ENCODE peak calls at places on chromosome 20, in five cellular contexts. Q is SK-N-SH, E is HepG2, X is HEK293T, R is GM12878. V is an unnamed sample.

GRCh38 chr20:33653218-33653899 is 8.8 kb upstream of the C20orf144 start:
- DNase-seq in E (peak), R (no peak), Q (peak), X (peak), V (peak)

GRCh38 chr20:9400371-9401025 is 113.9 kb upstream of the LAMP5 start:
- DNase-seq in Q (no peak), E (no peak), X (no peak), R (no peak), V (no peak)

GRCh38 chr20:9323622-9324021 is 190.8 kb upstream of the LAMP5 start:
- DNase-seq in R (no peak), X (peak), E (peak), Q (peak), V (no peak)

GRCh38 chr20:50073500-50073899 is 39.5 kb downstream of the UBE2V1 start:
- DNase-seq in R (no peak), X (no peak), E (no peak), Q (no peak), V (no peak)

GRCh38 chr20:4875578-4876067 is 125.7 kb downstream of the SLC23A2 start:
- DNase-seq in E (no peak), X (no peak), R (peak), Q (no peak), V (no peak)

GRCh38 chr20:2619961-2620595 is 32.4 kb upstream of the NOP56 start:
- DNase-seq in R (no peak), Q (no peak), E (peak), X (no peak), V (no peak)

GRCh38 chr20:47843886-47844567 is 58.7 kb upstream of the SULF2 start:
- DNase-seq in X (no peak), R (no peak), E (peak), Q (no peak), V (no peak)

GRCh38 chr20:49656304-49656703 is 57.4 kb downstream of the B4GALT5 start:
- DNase-seq in Q (no peak), E (no peak), R (no peak), X (no peak), V (no peak)

GRCh38 chr20:38304845-38305447 is 990 bp downstream of the BPI start:
- DNase-seq in R (no peak), X (peak), E (peak), Q (peak), V (peak)

GRCh38 chr20:8536219-8536618 is 404.2 kb downstream of the PLCB1 start:
- DNase-seq in Q (no peak), R (no peak), E (no peak), X (no peak), V (no peak)

GRCh38 chr20:44642203-44643153 is 9.0 kb downstream of the ADA start:
- DNase-seq in R (peak), Q (peak), E (peak), X (peak), V (peak)

GRCh38 chr20:51818479-51819008 is 16.2 kb upstream of the SALL4 start:
- DNase-seq in E (no peak), X (no peak), Q (no peak), R (no peak), V (no peak)

GRCh38 chr20:9551808-9552550 is 37.6 kb downstream of the LAMP5 start:
- DNase-seq in Q (no peak), X (no peak), R (no peak), E (no peak), V (no peak)

GRCh38 chr20:19756756-19757486 is 1.1 kb upstream of the RIN2 start:
- DNase-seq in E (no peak), X (no peak), R (no peak), Q (no peak), V (no peak)

GRCh38 chr20:31680286-31681127 is 42.2 kb downstream of the BCL2L1 start:
- DNase-seq in X (no peak), Q (no peak), E (no peak), R (no peak), V (no peak)

GRCh38 chr20:45798935-45799642 is 7.3 kb downstream of the DNTTIP1 start:
- DNase-seq in X (peak), E (peak), R (no peak), Q (peak), V (peak)

GRCh38 chr20:41003143-41003932 is 25.3 kb upstream of the TOP1 start:
- DNase-seq in E (peak), R (no peak), Q (no peak), X (no peak), V (peak)

GRCh38 chr20:3927486-3928291 is 38.5 kb downstream of the PANK2 start:
- DNase-seq in R (no peak), X (no peak), E (no peak), Q (no peak), V (no peak)

GRCh38 chr20:4820833-4821518 is 99.3 kb downstream of the PRND start:
- DNase-seq in X (no peak), R (no peak), E (no peak), Q (no peak), V (no peak)

GRCh38 chr20:44800398-44801046 is 9.8 kb downstream of the RIMS4 start:
- DNase-seq in Q (peak), E (peak), X (no peak), R (no peak), V (peak)

GRCh38 chr20:57658447-57659130 is 38.4 kb upstream of the ZBP1 start:
- DNase-seq in Q (peak), X (no peak), R (no peak), E (no peak), V (no peak)

GRCh38 chr20:60477958-60478357 is 519.7 kb downstream of the CDH26 start:
- DNase-seq in E (no peak), X (no peak), R (no peak), Q (no peak), V (no peak)

GRCh38 chr20:38057351-38057972 is 23.9 kb downstream of the RPRD1B start:
- DNase-seq in X (peak), E (peak), Q (peak), R (no peak), V (peak)

GRCh38 chr20:10328897-10329255 is 105.1 kb downstream of the MKKS start:
- DNase-seq in X (no peak), E (no peak), R (no peak), Q (no peak), V (no peak)

GRCh38 chr20:41373851-41374567 is 7.4 kb upstream of the EMILIN3 start:
- DNase-seq in X (no peak), R (no peak), E (no peak), Q (peak), V (no peak)

GRCh38 chr20:19602660-19603389 is 155.2 kb upstream of the RIN2 start:
- DNase-seq in E (no peak), Q (no peak), X (no peak), R (no peak), V (no peak)

GRCh38 chr20:23159256-23159922 is 73.3 kb upstream of the CD93 start:
- DNase-seq in Q (no peak), E (no peak), X (no peak), R (no peak), V (no peak)

GRCh38 chr20:13147971-13148370 is 73.1 kb upstream of the ISM1 start:
- DNase-seq in E (no peak), R (no peak), X (no peak), Q (no peak), V (no peak)

GRCh38 chr20:6768228-6769185 is 1.0 kb downstream of the BMP2 start:
- DNase-seq in E (no peak), R (no peak), Q (peak), X (no peak), V (no peak)

GRCh38 chr20:44336086-44336485 is 757 bp upstream of the R3HDML start:
- DNase-seq in Q (peak), R (no peak), E (peak), X (no peak), V (no peak)

GRCh38 chr20:53736757-53737403 is 143.2 kb upstream of the ZNF217 start:
- DNase-seq in E (no peak), X (no peak), R (peak), Q (no peak), V (no peak)

GRCh38 chr20:63344616-63345327 is 16.4 kb downstream of the CHRNA4 start:
- DNase-seq in R (no peak), X (no peak), Q (peak), E (no peak), V (no peak)
- TF ChIP-seq FOXM1 in R (no peak), X (no peak), Q (no peak), E (no peak), V (no peak)

GRCh38 chr20:742156-742555 is 26.1 kb downstream of the SLC52A3 start:
- DNase-seq in Q (no peak), R (no peak), X (no peak), E (no peak), V (no peak)

GRCh38 chr20:741620-742019 is 26.7 kb downstream of the SLC52A3 start:
- DNase-seq in Q (no peak), R (no peak), E (no peak), X (no peak), V (no peak)

GRCh38 chr20:740162-740561 is 28.1 kb downstream of the SLC52A3 start:
- DNase-seq in R (no peak), X (no peak), Q (no peak), E (no peak), V (no peak)

GRCh38 chr20:750801-751200 is 17.5 kb downstream of the SLC52A3 start:
- DNase-seq in Q (no peak), X (no peak), E (no peak), R (no peak), V (peak)

GRCh38 chr20:745683-746301 is 22.5 kb downstream of the SLC52A3 start:
- DNase-seq in Q (no peak), R (no peak), X (no peak), E (no peak), V (no peak)
- TF ChIP-seq FOXM1 in Q (no peak), R (no peak), X (no peak), E (no peak), V (no peak)

GRCh38 chr20:20832715-20833114 is 120.3 kb upstream of the RALGAPA2 start:
- DNase-seq in R (no peak), Q (no peak), E (no peak), X (no peak), V (no peak)

GRCh38 chr20:20835897-20836296 is 123.5 kb upstream of the RALGAPA2 start:
- DNase-seq in X (no peak), Q (no peak), E (no peak), R (no peak), V (no peak)

GRCh38 chr20:20839771-20840170 is 127.3 kb upstream of the RALGAPA2 start:
- DNase-seq in R (no peak), E (no peak), X (no peak), Q (no peak), V (no peak)

GRCh38 chr20:20831794-20832193 is 119.3 kb upstream of the RALGAPA2 start:
- DNase-seq in X (no peak), Q (no peak), E (no peak), R (no peak), V (no peak)

DNA sequence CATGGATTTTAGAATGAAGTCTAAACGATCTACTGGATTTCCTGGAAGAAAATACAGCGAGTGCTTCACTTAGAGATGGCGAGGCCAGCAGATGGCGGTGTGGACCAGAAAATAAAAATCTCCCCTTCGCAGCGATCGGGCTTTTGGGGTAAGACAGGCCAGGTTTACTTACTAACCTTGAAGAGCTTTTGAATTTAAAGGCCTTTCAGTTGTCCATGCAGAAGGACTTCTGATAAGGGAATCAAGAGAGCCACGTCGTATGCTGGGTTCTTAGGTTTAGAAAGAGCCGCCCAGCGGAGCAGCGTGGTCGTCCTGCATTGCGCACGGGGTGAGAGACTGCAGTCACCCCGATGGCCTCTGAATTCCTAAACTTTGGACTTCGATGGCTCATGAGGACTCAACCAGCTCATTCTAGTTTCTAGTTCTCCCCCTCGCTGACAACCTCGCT is 125.2 kb upstream of the RALGAPA2 start:
- DNase-seq in R (no peak), X (peak), Q (peak), E (peak), V (peak)
- TF ChIP-seq FOXM1 in R (no peak), X (no peak), Q (no peak), E (no peak), V (no peak)

DNA sequence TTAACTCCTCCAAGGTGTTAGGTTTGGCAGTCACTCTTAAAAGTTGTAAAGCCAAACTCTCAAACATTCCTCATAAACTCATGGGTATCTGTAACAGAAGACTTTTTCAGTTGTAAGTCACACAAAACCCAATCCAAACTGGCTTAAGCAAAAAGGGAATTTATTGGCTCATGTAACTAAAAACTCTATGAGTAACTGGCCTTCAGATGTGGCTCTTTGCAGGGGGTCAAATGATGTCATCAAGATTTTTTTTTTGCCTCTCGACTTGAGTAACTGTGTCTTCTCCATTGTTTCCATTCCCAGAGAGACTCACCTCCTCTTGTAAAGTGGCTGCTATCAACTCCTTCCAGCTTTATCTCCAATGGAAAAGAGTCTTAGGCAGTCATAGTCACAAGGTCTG is 645.0 kb downstream of the DHX35 start:
- DNase-seq in E (no peak), R (no peak), Q (no peak), X (no peak), V (no peak)
- TF ChIP-seq FOXM1 in E (no peak), R (no peak), Q (no peak), X (no peak), V (no peak)

DNA sequence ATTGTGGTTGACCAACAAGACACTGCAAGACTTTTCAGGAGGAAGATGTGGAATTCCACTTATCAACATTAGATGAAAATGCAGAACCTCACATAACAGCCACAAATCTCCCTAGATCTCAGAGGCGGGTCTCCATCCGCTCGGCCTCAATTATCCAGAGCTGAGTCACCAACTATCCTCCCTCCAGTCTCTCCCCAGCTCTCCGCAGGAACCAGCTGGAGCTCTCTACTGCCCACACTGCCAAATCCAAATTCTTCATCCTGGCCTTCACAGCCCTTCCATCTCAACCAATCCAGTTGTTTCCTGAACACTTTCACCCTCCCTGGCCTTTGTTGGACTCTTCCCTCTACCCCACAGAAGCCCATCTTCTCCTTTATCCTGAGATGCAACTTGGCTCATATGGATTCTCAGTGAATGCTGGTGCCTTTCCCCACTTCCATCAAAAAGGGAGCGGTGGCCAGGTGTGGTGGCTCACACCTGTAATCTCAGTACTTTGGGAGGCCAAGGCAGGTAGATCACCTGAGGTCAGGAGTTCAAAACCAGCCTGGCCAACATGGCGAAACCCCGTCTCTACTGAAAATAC is 3.5 kb upstream of the TGIF2 start:
- DNase-seq in X (peak), Q (peak), R (no peak), E (no peak), V (peak)
- TF ChIP-seq FOXM1 in X (no peak), Q (no peak), R (no peak), E (no peak), V (no peak)

DNA sequence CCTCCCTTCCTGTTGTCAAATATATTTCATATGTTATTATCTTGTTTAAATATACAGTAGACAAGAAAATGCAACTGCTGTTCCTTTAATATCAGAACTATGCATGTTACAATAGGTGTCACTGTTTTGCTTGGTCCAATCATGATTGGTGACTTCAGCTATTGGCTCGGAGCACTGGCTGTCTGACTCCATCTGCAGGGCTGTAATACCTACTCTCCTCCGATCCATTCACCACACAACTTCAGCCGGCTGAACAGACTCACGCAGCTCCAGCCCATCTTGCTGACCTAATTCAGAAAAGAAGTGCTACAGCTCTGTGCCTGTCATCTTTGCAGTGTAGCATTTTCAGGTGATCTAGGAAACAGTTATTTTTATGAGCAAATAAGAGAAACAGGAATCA is at the start of gene BTBD3:
- DNase-seq in X (no peak), R (no peak), E (no peak), Q (peak), V (no peak)
- TF ChIP-seq FOXM1 in X (no peak), R (no peak), E (no peak), Q (no peak), V (no peak)

GRCh38 chr20:34863421-34863965 is 9.2 kb downstream of the GGT7 start:
- DNase-seq in Q (no peak), X (no peak), E (no peak), R (no peak), V (peak)

GRCh38 chr20:34862724-34863123 is 9.9 kb downstream of the GGT7 start:
- DNase-seq in E (no peak), X (no peak), Q (no peak), R (no peak), V (no peak)

GRCh38 chr20:34859826-34860545 is 12.7 kb downstream of the GGT7 start:
- DNase-seq in R (no peak), X (no peak), E (no peak), Q (no peak), V (no peak)

GRCh38 chr20:34861386-34862084 is 11.1 kb downstream of the GGT7 start:
- DNase-seq in R (no peak), X (no peak), Q (no peak), E (no peak), V (no peak)

DNA sequence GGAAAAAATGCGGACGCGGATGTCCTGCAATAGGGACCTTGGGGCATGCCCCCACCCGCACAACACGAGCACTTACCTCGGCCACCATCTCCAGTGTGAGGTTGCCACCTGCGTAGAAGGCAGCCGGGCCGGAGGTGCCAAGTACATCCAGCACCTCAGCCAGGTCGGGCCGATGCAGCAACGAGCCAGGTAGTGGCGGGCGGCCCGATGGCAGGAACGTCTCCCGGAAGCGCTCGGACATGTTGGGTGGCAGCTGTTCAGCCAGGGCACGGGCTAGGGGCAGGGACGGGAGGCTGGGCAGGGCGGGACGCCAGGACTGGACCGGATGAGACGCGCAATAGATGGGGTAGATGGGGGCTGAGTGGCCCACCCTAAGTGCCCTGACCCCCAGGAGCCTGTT is 13.3 kb downstream of the GGT7 start:
- DNase-seq in R (no peak), X (no peak), E (no peak), Q (no peak), V (no peak)
- TF ChIP-seq FOXM1 in R (no peak), X (no peak), E (no peak), Q (no peak), V (no peak)